ENCODE peak calls at places on chromosomes 11 and 22, in five cellular contexts. G is bronchial epithelial cell; Z is suprapubic skin; M is glomerular endothelial cell; Y is effector memory CD8-positive, alpha-beta T cell. A is an unnamed sample.

GRCh38 chr11:1005913-1006312 is 30.6 kb downstream of the MUC6 start:
- DNase-seq in G (peak), Z (no peak), M (no peak), Y (no peak), A (no peak)

GRCh38 chr22:49046546-49047305 is 780.9 kb downstream of the BRD1 start:
- DNase-seq in G (no peak), Z (peak), M (no peak), Y (no peak), A (peak)

GRCh38 chr22:26992556-26992955 is 335.2 kb downstream of the MIAT start:
- DNase-seq in G (no peak), Z (no peak), M (no peak), Y (no peak), A (no peak)

GRCh38 chr11:13316528-13316961 is 39.0 kb downstream of the BMAL1 start:
- DNase-seq in G (peak), Z (peak), M (no peak), Y (no peak), A (peak)

GRCh38 chr11:44776840-44777536 is 50.2 kb downstream of the TSPAN18 start:
- DNase-seq in G (no peak), Z (no peak), M (no peak), Y (no peak), A (no peak)

GRCh38 chr11:46210133-46210636 is 67.3 kb upstream of the CREB3L1 start:
- DNase-seq in G (peak), Z (no peak), M (peak), Y (no peak), A (peak)

GRCh38 chr22:23037429-23038333 is 32.6 kb upstream of the GNAZ start:
- DNase-seq in G (no peak), Z (no peak), M (no peak), Y (no peak), A (no peak)

GRCh38 chr11:45193695-45194094 is 47.3 kb downstream of the PRDM11 start:
- DNase-seq in G (no peak), Z (no peak), M (no peak), Y (no peak), A (no peak)

GRCh38 chr11:128179512-128179911 is 407.8 kb downstream of the ETS1 start:
- DNase-seq in G (no peak), Z (no peak), M (no peak), Y (no peak), A (no peak)

GRCh38 chr11:127350476-127350875 is 349.9 kb upstream of the KIRREL3 start:
- DNase-seq in G (no peak), Z (no peak), M (no peak), Y (no peak), A (no peak)

GRCh38 chr22:36329217-36330078 is 58.3 kb downstream of the MYH9 start:
- DNase-seq in G (peak), Z (no peak), M (peak), Y (peak), A (peak)

GRCh38 chr22:36644333-36644757 is 59.2 kb downstream of the CACNG2 start:
- DNase-seq in G (peak), Z (no peak), M (peak), Y (peak), A (peak)

GRCh38 chr11:87724358-87724757 is 450.9 kb downstream of the RAB38 start:
- DNase-seq in G (no peak), Z (no peak), M (no peak), Y (no peak), A (no peak)

GRCh38 chr11:575324-575995 is 810 bp upstream of the PHRF1 start:
- DNase-seq in G (no peak), Z (peak), M (no peak), Y (no peak), A (no peak)

GRCh38 chr11:116835791-116836647 is 1.4 kb downstream of the APOA1 start:
- DNase-seq in G (peak), Z (peak), M (peak), Y (peak), A (peak)

GRCh38 chr11:82527185-82527584 is 206.5 kb downstream of the FAM181B start:
- DNase-seq in G (no peak), Z (no peak), M (no peak), Y (no peak), A (no peak)

GRCh38 chr11:47332791-47333525 is 19.5 kb downstream of the MYBPC3 start:
- DNase-seq in G (no peak), Z (no peak), M (no peak), Y (no peak), A (no peak)

GRCh38 chr11:96614846-96615245 is 225.0 kb downstream of the JRKL start:
- DNase-seq in G (no peak), Z (no peak), M (no peak), Y (no peak), A (no peak)

GRCh38 chr11:70482529-70482917 is 84.2 kb downstream of the CTTN start:
- DNase-seq in G (no peak), Z (no peak), M (no peak), Y (no peak), A (peak)

GRCh38 chr11:33160147-33160546 is 1.1 kb downstream of the CSTF3 start:
- DNase-seq in G (peak), Z (no peak), M (no peak), Y (no peak), A (peak)

GRCh38 chr11:8100151-8100550 is 19.1 kb downstream of the TUB start:
- DNase-seq in G (no peak), Z (peak), M (no peak), Y (no peak), A (no peak)

GRCh38 chr22:36375071-36375980 is 12.4 kb downstream of the MYH9 start:
- DNase-seq in G (peak), Z (no peak), M (no peak), Y (no peak), A (no peak)

A was measured in brain microvascular endothelial cell.